ENCODE peak calls at places on chromosomes 5 and 9, in five cellular contexts. J is fibroblast of the aortic adventitia; M is T-helper 9 cell; C is heart right ventricle; T is stimulated activated effector memory CD8-positive, alpha-beta T cell treated with anti-CD3 and anti-CD28 coated beads, Interleukin-12 subunit alpha, Interleukin-12 subunit beta, amount 100 ng/mL, for 72 hours. K is an unnamed sample.

GRCh38 chr9:37383393-37383792 is 39.1 kb upstream of the GRHPR start:
- DNase-seq in J (no peak), M (no peak), C (no peak), T (no peak), K (no peak)

GRCh38 chr9:69873401-69873950 is 52.9 kb downstream of the CFAP95 start:
- DNase-seq in J (no peak), M (no peak), C (no peak), T (no peak), K (no peak)

GRCh38 chr5:7395432-7396168 is at the start of gene ADCY2:
- DNase-seq in J (no peak), M (no peak), C (no peak), T (no peak), K (no peak)

GRCh38 chr5:120366047-120366446 is 98.1 kb upstream of the PRR16 start:
- DNase-seq in J (peak), M (no peak), C (no peak), T (no peak), K (no peak)

GRCh38 chr9:135812961-135813360 is 94.4 kb downstream of the CAMSAP1 start:
- DNase-seq in J (no peak), M (no peak), C (no peak), T (no peak), K (no peak)

GRCh38 chr9:19809422-19810269 is 20.8 kb upstream of the SLC24A2 start:
- DNase-seq in J (no peak), M (no peak), C (no peak), T (no peak), K (no peak)

GRCh38 chr5:132466453-132467291 is 23.9 kb downstream of the IRF1 start:
- DNase-seq in J (no peak), M (peak), C (peak), T (peak), K (no peak)

GRCh38 chr9:78695521-78695920 is 398.6 kb downstream of the PSAT1 start:
- DNase-seq in J (no peak), M (no peak), C (no peak), T (no peak), K (no peak)

GRCh38 chr5:144194148-144194547 is 23.5 kb downstream of the KCTD16 start:
- DNase-seq in J (no peak), M (no peak), C (no peak), T (no peak), K (no peak)

GRCh38 chr9:124659099-124659659 is 111.9 kb downstream of the NR6A1 start:
- DNase-seq in J (peak), M (no peak), C (peak), T (no peak), K (peak)

GRCh38 chr5:94849821-94850736 is 231.6 kb downstream of the SLF1 start:
- DNase-seq in J (peak), M (no peak), C (no peak), T (no peak), K (peak)

GRCh38 chr9:29001006-29001405 is 1427.7 kb upstream of the C9orf72 start:
- DNase-seq in J (no peak), M (no peak), C (no peak), T (no peak), K (no peak)

GRCh38 chr5:59275537-59276276 is 617.8 kb downstream of the PDE4D start:
- DNase-seq in J (peak), M (no peak), C (peak), T (no peak), K (peak)

GRCh38 chr9:7095054-7095453 is 337.3 kb downstream of the KDM4C start:
- DNase-seq in J (no peak), M (no peak), C (no peak), T (no peak), K (no peak)

GRCh38 chr9:133708770-133709611 is 29.2 kb downstream of the SARDH start:
- DNase-seq in J (no peak), M (peak), C (no peak), T (no peak), K (no peak)

GRCh38 chr5:71589903-71590302 is 2.8 kb downstream of the MCCC2 start:
- DNase-seq in J (no peak), M (no peak), C (no peak), T (no peak), K (no peak)

GRCh38 chr5:86500947-86501346 is 116.8 kb upstream of the COX7C start:
- DNase-seq in J (no peak), M (no peak), C (no peak), T (no peak), K (no peak)

GRCh38 chr5:174837919-174838902 is 113.8 kb downstream of the MSX2 start:
- DNase-seq in J (peak), M (no peak), C (no peak), T (no peak), K (no peak)

GRCh38 chr5:88677943-88678779 is 204.8 kb downstream of the MEF2C start:
- DNase-seq in J (no peak), M (no peak), C (no peak), T (no peak), K (no peak)

GRCh38 chr5:40962207-40962955 is 53.1 kb downstream of the C7 start:
- DNase-seq in J (peak), M (no peak), C (no peak), T (no peak), K (no peak)

GRCh38 chr5:176780071-176780850 is 30.1 kb upstream of the UNC5A start:
- DNase-seq in J (no peak), M (no peak), C (no peak), T (no peak), K (no peak)

GRCh38 chr5:131147258-131147657 is 17.8 kb downstream of the HINT1 start:
- DNase-seq in J (no peak), M (no peak), C (no peak), T (no peak), K (no peak)

GRCh38 chr9:136762221-136762691 is 2.1 kb downstream of the LCN15 start:
- DNase-seq in J (no peak), M (no peak), C (no peak), T (no peak), K (no peak)

GRCh38 chr5:373710-374602 is 52.4 kb downstream of the AHRR start:
- DNase-seq in J (peak), M (no peak), C (peak), T (peak), K (no peak)

GRCh38 chr9:2465921-2466460 is 155.6 kb upstream of the VLDLR start:
- DNase-seq in J (no peak), M (no peak), C (no peak), T (no peak), K (no peak)

GRCh38 chr5:138110266-138110963 is 26.6 kb downstream of the WNT8A start:
- DNase-seq in J (no peak), M (no peak), C (no peak), T (no peak), K (no peak)

GRCh38 chr9:121698627-121699270 is 47.3 kb downstream of the DAB2IP start:
- DNase-seq in J (no peak), M (no peak), C (peak), T (no peak), K (peak)

GRCh38 chr9:131668439-131669233 is 71.2 kb downstream of the RAPGEF1 start:
- DNase-seq in J (peak), M (peak), C (no peak), T (no peak), K (peak)

GRCh38 chr5:60814498-60814897 is 29.6 kb downstream of the ELOVL7 start:
- DNase-seq in J (no peak), M (no peak), C (no peak), T (no peak), K (no peak)

GRCh38 chr9:111969061-111969460 is 72.4 kb downstream of the UGCG start:
- DNase-seq in J (no peak), M (no peak), C (no peak), T (no peak), K (no peak)

K was measured in germinal center.